ENCODE peak calls at places on chromosome 10, in five cellular contexts. One of them, this sample, is unnamed.

GRCh38 chr10:99872367-99873162 is 90.1 kb downstream of the ABCC2 start:
- DNase-seq in HepG2: peak; percentile 58
- DNase-seq in transverse colon: no peak
- DNase-seq in GM23338: no peak
- DNase-seq in spleen: no peak
- DNase-seq in this sample: no peak

GRCh38 chr10:28082885-28083284 is 84.0 kb upstream of the ODAD2 start:
- DNase-seq in HepG2: no peak
- DNase-seq in transverse colon: no peak
- DNase-seq in GM23338: no peak
- DNase-seq in spleen: no peak
- DNase-seq in this sample: no peak

GRCh38 chr10:112812571-112812970 is 137.5 kb upstream of the TCF7L2 start:
- DNase-seq in HepG2: no peak
- DNase-seq in transverse colon: no peak
- DNase-seq in GM23338: peak; percentile 65
- DNase-seq in spleen: no peak
- DNase-seq in this sample: no peak

GRCh38 chr10:48557511-48558123 is 47.3 kb downstream of the ARHGAP22 start:
- DNase-seq in HepG2: no peak
- DNase-seq in transverse colon: no peak
- DNase-seq in GM23338: no peak
- DNase-seq in spleen: no peak
- DNase-seq in this sample: peak; percentile 79

GRCh38 chr10:123583639-123584418 is 82.3 kb upstream of the GPR26 start:
- DNase-seq in HepG2: peak; percentile 34
- DNase-seq in transverse colon: peak; percentile 84
- DNase-seq in GM23338: peak; percentile 97
- DNase-seq in spleen: peak; percentile 85
- DNase-seq in this sample: no peak

GRCh38 chr10:54559498-54559897 is 241.5 kb downstream of the PCDH15 start:
- DNase-seq in HepG2: no peak
- DNase-seq in transverse colon: no peak
- DNase-seq in GM23338: no peak
- DNase-seq in spleen: no peak
- DNase-seq in this sample: no peak

GRCh38 chr10:126016156-126016805 is 119.9 kb downstream of the FANK1 start:
- DNase-seq in HepG2: no peak
- DNase-seq in transverse colon: no peak
- DNase-seq in GM23338: no peak
- DNase-seq in spleen: no peak
- DNase-seq in this sample: no peak

GRCh38 chr10:110357252-110357780 is 52.6 kb upstream of the SMNDC1 start:
- DNase-seq in HepG2: peak; percentile 30
- DNase-seq in transverse colon: peak; percentile 45
- DNase-seq in GM23338: no peak
- DNase-seq in spleen: peak; percentile 80
- DNase-seq in this sample: no peak

GRCh38 chr10:82813856-82814255 is 938.9 kb downstream of the NRG3 start:
- DNase-seq in HepG2: peak; percentile 2
- DNase-seq in transverse colon: no peak
- DNase-seq in GM23338: no peak
- DNase-seq in spleen: no peak
- DNase-seq in this sample: no peak

DNA sequence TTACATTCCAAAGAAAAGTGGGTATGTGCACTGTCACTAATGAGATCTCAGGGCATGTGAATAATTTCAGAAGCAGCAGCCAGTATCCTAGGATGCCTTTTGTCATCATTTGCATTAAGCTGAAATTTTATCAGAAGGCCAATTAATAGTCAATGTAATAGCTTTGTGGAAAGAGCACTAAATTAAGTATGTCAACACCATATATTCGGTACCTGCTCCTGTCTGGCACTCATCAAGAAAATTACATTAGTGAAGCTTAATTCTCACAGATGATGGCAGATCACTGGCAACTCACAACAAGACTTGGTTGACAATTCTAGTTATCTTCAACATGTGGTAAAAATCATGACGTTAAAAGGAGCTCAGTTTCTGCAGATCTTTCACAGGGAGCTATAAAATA is 271.4 kb downstream of the PARD3 start:
- DNase-seq in HepG2: no peak
- DNase-seq in transverse colon: no peak
- DNase-seq in GM23338: no peak
- DNase-seq in spleen: no peak
- DNase-seq in this sample: no peak
- H3K27ac ChIP-seq in HepG2: no peak overlapping the region
- H3K27ac ChIP-seq in transverse colon: no peak overlapping the region
- H3K27ac ChIP-seq in GM23338: no peak overlapping the region
- H3K27ac ChIP-seq in spleen: no peak overlapping the region
- H3K27ac ChIP-seq in this sample: no peak overlapping the region

GRCh38 chr10:95480102-95480900 is 80.9 kb downstream of the SORBS1 start:
- DNase-seq in HepG2: no peak
- DNase-seq in transverse colon: no peak
- DNase-seq in GM23338: no peak
- DNase-seq in spleen: no peak
- DNase-seq in this sample: no peak
- TF ChIP-seq POLR2AphosphoS5 in HepG2: no peak
- TF ChIP-seq POLR2AphosphoS5 in transverse colon: peak; percentile 45
- TF ChIP-seq POLR2AphosphoS5 in GM23338: no peak
- TF ChIP-seq POLR2AphosphoS5 in spleen: no peak
- TF ChIP-seq POLR2AphosphoS5 in this sample: peak; percentile 34

DNA sequence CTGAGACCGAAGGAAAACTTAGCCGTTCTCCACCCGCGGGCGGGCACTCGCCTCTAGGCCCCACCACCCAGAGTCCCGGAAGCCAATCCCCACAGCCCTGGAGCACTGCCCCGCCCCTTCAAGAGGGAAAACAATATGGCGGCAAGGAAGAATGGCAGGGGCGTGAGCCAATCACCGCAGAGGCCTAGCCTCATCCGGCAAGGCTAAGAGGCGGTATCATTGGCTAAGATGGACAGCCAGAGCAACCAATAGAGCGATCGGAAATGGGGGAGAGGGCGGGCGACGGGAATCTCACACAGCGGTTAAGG is 529 bp downstream of the ACTR1A start:
- DNase-seq in HepG2: peak; percentile 97
- DNase-seq in transverse colon: peak; percentile 99
- DNase-seq in GM23338: peak; percentile 99
- DNase-seq in spleen: peak; percentile 98
- DNase-seq in this sample: peak; percentile 100
- H3K4me1 ChIP-seq in HepG2: peaks cover 54% of the 10 kb centered on the region
- H3K4me1 ChIP-seq in transverse colon: peaks cover 50% of the 10 kb centered on the region
- H3K4me1 ChIP-seq in GM23338: peaks cover 6% of the 10 kb centered on the region
- H3K4me1 ChIP-seq in spleen: peaks cover 45% of the 10 kb centered on the region
- H3K4me1 ChIP-seq in this sample: peaks cover 64% of the 10 kb centered on the region

GRCh38 chr10:80473692-80474596 is 19.8 kb downstream of the TSPAN14 start:
- DNase-seq in HepG2: no peak
- DNase-seq in transverse colon: no peak
- DNase-seq in GM23338: no peak
- DNase-seq in spleen: no peak
- DNase-seq in this sample: no peak
- H3K27ac ChIP-seq in HepG2: no peak overlapping the region
- H3K27ac ChIP-seq in transverse colon: no peak overlapping the region
- H3K27ac ChIP-seq in GM23338: no peak overlapping the region
- H3K27ac ChIP-seq in spleen: peak overlapping the region; percentile 99
- H3K27ac ChIP-seq in this sample: peak overlapping the region; percentile 89

This sample was measured in vagina.